ENCODE peak calls at places on chromosomes 4 and X, in six cellular contexts. T, N, K, H, B and C are unnamed samples. For H3K4me1 and H3F3A, the result is how much of the 10 kb centered on the place peaks cover.

GRCh38 chr4:173168396-173169177 is at the start of gene GALNT7:
- DNase-seq in T (peak), N (peak), K (peak), H (peak), B (peak), C (peak)

GRCh38 chr4:98522603-98523395 is 135.6 kb downstream of the TSPAN5 start:
- DNase-seq in T (peak), N (no peak), K (peak), H (peak), B (no peak), C (no peak)

GRCh38 chr4:155552180-155552579 is 114.5 kb upstream of the GUCY1A1 start:
- DNase-seq in T (no peak), N (no peak), K (peak), H (peak), B (no peak), C (no peak)

GRCh38 chr4:89829470-89830138 is 7.4 kb downstream of the SNCA start:
- DNase-seq in T (no peak), N (no peak), K (no peak), H (no peak), B (peak), C (no peak)

GRCh38 chrX:142251665-142252064 is 46.6 kb upstream of the MAGEC2 start:
- DNase-seq in T (no peak), N (no peak), K (peak), H (no peak), B (no peak), C (no peak)

GRCh38 chr4:164485169-164485568 is 268.8 kb upstream of the SMIM31 start:
- DNase-seq in T (no peak), N (no peak), K (no peak), H (no peak), B (no peak), C (no peak)

GRCh38 chr4:109315818-109316217 is 13.4 kb upstream of the COL25A1 start:
- DNase-seq in T (no peak), N (no peak), K (no peak), H (peak), B (no peak), C (peak)

GRCh38 chrX:136867518-136867917 is 13.0 kb downstream of the RBMX start:
- DNase-seq in T (no peak), N (no peak), K (no peak), H (peak), B (no peak), C (no peak)

GRCh38 chrX:49793686-49794085 is 35.4 kb upstream of the PAGE4 start:
- DNase-seq in T (no peak), N (no peak), K (no peak), H (no peak), B (no peak), C (no peak)

GRCh38 chrX:131762802-131763234 is 218.9 kb downstream of the OR13H1 start:
- DNase-seq in T (no peak), N (no peak), K (peak), H (peak), B (peak), C (peak)

GRCh38 chr4:104334410-104334809 is 160.3 kb downstream of the CXXC4 start:
- DNase-seq in T (no peak), N (no peak), K (no peak), H (no peak), B (no peak), C (no peak)

GRCh38 chr4:181661090-181661489 is 582.1 kb upstream of the TENM3 start:
- DNase-seq in T (no peak), N (no peak), K (no peak), H (peak), B (no peak), C (no peak)

GRCh38 chrX:84188320-84188834 is 378 bp upstream of the RPS6KA6 start:
- DNase-seq in T (peak), N (peak), K (peak), H (peak), B (peak), C (peak)

GRCh38 chr4:184647391-184648101 is 1.7 kb downstream of the CASP3 start:
- DNase-seq in T (no peak), N (no peak), K (peak), H (peak), B (peak), C (peak)

GRCh38 chrX:101206471-101206870 is 13.1 kb upstream of the DRP2 start:
- DNase-seq in T (peak), N (no peak), K (peak), H (peak), B (peak), C (peak)

GRCh38 chr4:77699731-77700210 is 94.2 kb downstream of the CXCL13 start:
- DNase-seq in T (peak), N (no peak), K (peak), H (peak), B (no peak), C (peak)

GRCh38 chr4:171876636-171877035 is 63.4 kb downstream of the GALNTL6 start:
- DNase-seq in T (no peak), N (no peak), K (no peak), H (no peak), B (no peak), C (no peak)

GRCh38 chr4:29052266-29052665 is 1667.9 kb upstream of the PCDH7 start:
- DNase-seq in T (peak), N (no peak), K (no peak), H (no peak), B (no peak), C (peak)

GRCh38 chrX:31423575-31424284 is 351.9 kb upstream of the FTHL17 start:
- DNase-seq in T (peak), N (peak), K (peak), H (peak), B (peak), C (peak)

GRCh38 chr4:53714377-53715140 is 123.3 kb upstream of the LNX1 start:
- DNase-seq in T (no peak), N (no peak), K (no peak), H (peak), B (no peak), C (no peak)

GRCh38 chr4:36241771-36242170 is 2.5 kb downstream of the ARAP2 start:
- DNase-seq in T (no peak), N (no peak), K (no peak), H (no peak), B (peak), C (no peak)

GRCh38 chr4:45172636-45173035 is 446.3 kb upstream of the GNPDA2 start:
- DNase-seq in T (peak), N (no peak), K (no peak), H (no peak), B (no peak), C (peak)

GRCh38 chrX:136920001-136920400 is 39.5 kb upstream of the RBMX start:
- DNase-seq in T (no peak), N (no peak), K (no peak), H (no peak), B (no peak), C (no peak)

GRCh38 chr4:176156656-176157055 is 38.7 kb downstream of the SPATA4 start:
- DNase-seq in T (no peak), N (no peak), K (peak), H (peak), B (no peak), C (no peak)

GRCh38 chr4:98522062-98522461 is 136.3 kb downstream of the TSPAN5 start:
- DNase-seq in T (no peak), N (no peak), K (no peak), H (no peak), B (no peak), C (no peak)

GRCh38 chr4:104941661-104942062 is 205.0 kb upstream of the TET2 start:
- DNase-seq in T (no peak), N (no peak), K (peak), H (no peak), B (no peak), C (no peak)

GRCh38 chr4:130478406-130478805 is 1382.5 kb downstream of the C4orf33 start:
- DNase-seq in T (no peak), N (no peak), K (no peak), H (peak), B (no peak), C (peak)

GRCh38 chrX:13000311-13000811 is 25.5 kb downstream of the TMSB4X start:
- DNase-seq in T (no peak), N (no peak), K (peak), H (no peak), B (peak), C (no peak)

GRCh38 chrX:12999422-12999821 is 24.5 kb downstream of the TMSB4X start:
- DNase-seq in T (no peak), N (no peak), K (no peak), H (no peak), B (peak), C (peak)

GRCh38 chrX:13001961-13002671 is 27.2 kb downstream of the TMSB4X start:
- DNase-seq in T (no peak), N (no peak), K (peak), H (peak), B (no peak), C (no peak)

GRCh38 chrX:12997898-12998687 is 23.2 kb downstream of the TMSB4X start:
- DNase-seq in T (peak), N (no peak), K (no peak), H (no peak), B (no peak), C (no peak)

DNA sequence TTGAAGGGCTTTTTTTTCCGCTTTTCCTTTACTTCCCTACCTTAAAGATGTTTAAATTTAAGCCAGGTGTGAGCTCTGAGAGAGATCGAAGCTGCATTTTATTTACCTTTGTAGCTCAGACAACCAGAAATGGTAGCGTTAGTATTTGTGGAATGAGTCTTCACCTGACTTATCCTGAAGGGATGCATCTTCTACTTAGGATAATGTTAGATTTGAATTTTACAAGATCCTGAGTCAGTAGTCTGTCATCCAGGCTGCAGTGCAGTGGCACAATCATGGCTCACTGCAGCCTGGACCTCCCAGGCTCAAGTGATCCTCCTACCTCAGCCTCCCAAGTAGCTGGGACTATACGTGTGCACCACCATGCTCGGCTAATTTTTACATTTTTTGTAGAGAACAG is 26.2 kb downstream of the TMSB4X start:
- DNase-seq in T (no peak), N (no peak), K (peak), H (no peak), B (no peak), C (no peak)
- H3K4me1 ChIP-seq in T (under half), N (under half), K (half or more), H (under half), B (under half), C (under half)

DNA sequence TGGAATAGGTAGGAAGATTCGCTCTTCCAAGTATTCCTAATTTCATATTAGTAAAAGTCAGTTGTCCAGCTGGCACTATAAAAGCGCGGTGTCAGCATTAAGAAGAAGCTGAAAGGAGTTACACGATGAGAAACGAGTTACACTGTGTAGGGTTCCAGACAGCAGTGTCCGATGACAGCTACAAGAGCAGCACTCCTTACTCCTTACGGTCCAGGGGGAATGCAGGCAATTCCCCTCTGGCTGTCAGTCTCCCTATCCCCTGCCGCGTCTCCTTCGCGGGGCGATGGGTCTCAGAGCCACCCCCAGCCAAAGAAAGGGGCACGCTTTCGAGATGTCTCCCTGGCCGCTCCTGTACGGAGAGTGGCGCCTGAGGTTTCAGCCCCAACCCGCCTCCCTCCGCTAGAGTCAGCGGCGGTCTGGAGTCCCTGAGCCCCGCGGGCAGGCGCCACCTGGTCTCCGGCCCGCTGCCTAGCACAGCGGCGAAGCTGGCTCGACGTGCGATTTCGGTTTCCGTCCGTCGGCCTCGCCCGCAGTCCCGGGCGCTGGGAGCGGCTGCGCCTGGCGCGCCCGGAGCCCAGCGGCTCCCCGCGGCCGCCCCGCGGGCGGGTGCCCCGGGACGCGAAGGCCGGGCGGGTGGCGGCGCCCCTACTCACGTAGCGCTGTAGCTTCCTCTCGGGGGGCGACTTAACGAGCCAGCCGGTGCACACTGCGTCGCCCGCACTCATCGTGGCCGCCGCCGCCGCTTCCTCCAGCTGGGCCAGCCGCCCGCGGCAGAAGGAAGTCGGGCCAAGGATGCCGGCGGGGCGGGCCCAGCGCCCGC is at the start of gene GAB3:
- DNase-seq in T (peak), N (peak), K (peak), H (peak), B (peak), C (peak)
- TF ChIP-seq EZH2 in T (no peak), N (no peak), K (no peak), H (no peak), B (no peak), C (no peak)

GRCh38 chr4:153518001-153518400 is 51.8 kb downstream of the TMEM131L start:
- DNase-seq in T (no peak), N (no peak), K (no peak), H (no peak), B (no peak), C (no peak)
- H3F3A ChIP-seq in T (under half), N (under half), K (under half), H (under half), B (under half), C (under half)

GRCh38 chr4:42632653-42633382 is 24.1 kb downstream of the ATP8A1 start:
- DNase-seq in T (no peak), N (no peak), K (no peak), H (no peak), B (no peak), C (no peak)
- H3K4me1 ChIP-seq in T (under half), N (under half), K (under half), H (under half), B (under half), C (under half)

DNA sequence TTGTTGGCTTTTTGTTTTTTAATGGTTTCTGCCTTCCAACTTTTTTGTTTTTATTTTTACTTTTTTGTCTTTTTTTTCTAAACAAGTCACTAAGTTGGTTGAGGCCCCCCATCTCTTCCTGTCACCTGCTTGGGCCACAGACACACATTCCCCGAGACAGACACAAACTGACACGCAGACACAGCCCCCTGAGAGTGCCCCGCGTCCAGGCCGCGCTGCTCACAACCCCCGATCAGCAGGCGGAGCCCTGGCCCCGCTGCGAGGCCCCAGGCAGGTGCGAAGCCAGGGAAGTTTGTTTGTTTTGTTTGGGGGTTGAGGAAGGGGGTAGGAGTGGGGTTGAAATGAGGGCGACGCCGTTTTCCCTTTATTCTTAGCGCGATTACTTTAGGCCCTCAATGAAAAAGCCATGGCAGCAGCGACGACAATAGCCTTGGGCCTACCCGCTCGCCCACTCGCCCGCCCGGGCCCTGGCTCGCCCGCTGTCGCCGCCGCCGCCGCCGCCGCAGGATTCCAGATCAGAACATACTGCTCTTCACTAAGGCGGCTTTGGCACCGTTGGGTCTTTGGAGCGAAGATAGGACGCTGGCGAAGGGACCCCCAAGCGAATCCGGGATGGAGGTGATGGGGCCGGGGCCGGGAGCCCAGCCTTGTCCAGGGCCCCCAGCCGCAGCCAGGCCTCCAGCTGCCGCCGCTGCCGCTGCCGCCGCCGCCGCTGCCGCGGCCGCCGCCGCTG is 3.1 kb downstream of the PHOX2B start:
- DNase-seq in T (peak), N (no peak), K (no peak), H (no peak), B (no peak), C (peak)
- TF ChIP-seq EZH2 in T (no peak), N (no peak), K (no peak), H (peak), B (no peak), C (peak)

GRCh38 chrX:13085533-13085932 is 41.1 kb upstream of the FAM9C start:
- DNase-seq in T (no peak), N (no peak), K (no peak), H (no peak), B (no peak), C (no peak)
- H3F3A ChIP-seq in T (under half), N (under half), K (under half), H (under half), B (under half), C (under half)

GRCh38 chr4:55500072-55500471 is 46.6 kb downstream of the CLOCK start:
- DNase-seq in T (no peak), N (no peak), K (no peak), H (no peak), B (no peak), C (no peak)
- H3K4me1 ChIP-seq in T (under half), N (under half), K (under half), H (under half), B (under half), C (under half)

DNA sequence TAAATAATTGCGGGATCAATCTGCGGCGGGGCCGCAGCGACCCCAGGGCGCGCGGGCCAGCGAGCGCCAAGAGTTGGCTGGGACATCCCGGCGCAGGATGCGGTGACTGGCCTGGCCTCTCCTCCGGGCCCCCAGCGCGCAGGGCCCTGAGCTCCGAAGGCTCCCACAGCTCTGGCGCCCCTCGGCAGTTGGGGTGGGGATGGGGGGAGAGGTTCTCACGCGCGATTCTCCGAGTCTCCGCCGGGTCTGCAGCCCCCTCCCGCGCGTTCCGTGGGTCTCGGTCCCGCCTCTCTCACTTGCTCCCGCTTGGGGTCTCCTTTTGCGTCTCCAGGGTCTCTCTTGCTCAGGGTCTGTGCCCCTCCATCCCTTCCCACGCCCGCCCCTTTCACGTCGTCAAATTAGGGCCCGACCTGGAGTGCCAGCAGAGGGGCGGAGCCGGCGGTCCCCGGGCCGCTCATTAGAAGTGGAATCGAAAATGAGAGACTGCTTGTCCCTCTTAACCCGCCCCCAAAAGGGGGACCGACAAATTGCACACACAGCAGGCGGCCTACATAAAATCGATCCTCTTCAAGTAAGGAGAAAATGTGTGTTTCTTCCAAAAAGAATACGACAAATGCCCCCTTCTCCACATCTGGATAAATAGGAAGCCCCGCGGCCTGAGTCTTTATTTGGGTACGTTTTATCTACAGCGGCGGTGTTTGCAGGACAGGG is 859 bp upstream of the NKX1-1 start:
- DNase-seq in T (no peak), N (no peak), K (no peak), H (no peak), B (no peak), C (peak)
- TF ChIP-seq EZH2 in T (peak), N (no peak), K (no peak), H (peak), B (no peak), C (peak)

GRCh38 chr4:40241936-40242590 is 45.2 kb downstream of the RHOH start:
- DNase-seq in T (no peak), N (no peak), K (no peak), H (no peak), B (no peak), C (no peak)
- H3F3A ChIP-seq in T (under half), N (under half), K (under half), H (under half), B (under half), C (under half)

GRCh38 chr4:6253111-6253510 is 16.5 kb upstream of the WFS1 start:
- DNase-seq in T (no peak), N (no peak), K (no peak), H (no peak), B (no peak), C (no peak)

GRCh38 chr4:6252051-6252450 is 17.6 kb upstream of the WFS1 start:
- DNase-seq in T (no peak), N (no peak), K (no peak), H (no peak), B (no peak), C (no peak)

GRCh38 chr4:6250984-6251295 is 18.7 kb upstream of the WFS1 start:
- DNase-seq in T (no peak), N (no peak), K (no peak), H (no peak), B (no peak), C (no peak)

GRCh38 chr4:6250235-6250983 is 19.2 kb upstream of the WFS1 start:
- DNase-seq in T (peak), N (peak), K (peak), H (peak), B (peak), C (peak)

GRCh38 chr4:6251365-6251764 is 18.3 kb upstream of the WFS1 start:
- DNase-seq in T (no peak), N (no peak), K (no peak), H (no peak), B (no peak), C (no peak)
- H3K4me1 ChIP-seq in T (under half), N (under half), K (under half), H (under half), B (under half), C (under half)